ENCODE peak calls at places on chromosomes 5 and 9, in eight cellular contexts. B, T, E, F, H, V, N and C are unnamed samples.

GRCh38 chr5:14491505-14491904 is 90.1 kb upstream of the OTULINL start:
- DNase-seq in B (no peak), T (no peak), E (no peak), F (peak; percentile 75), H (no peak), V (no peak), N (no peak), C (no peak)

GRCh38 chr9:104746285-104746684 is 1.2 kb upstream of the NIPSNAP3A start:
- DNase-seq in B (no peak), T (no peak), E (no peak), F (no peak), H (no peak), V (no peak), N (no peak), C (no peak)

GRCh38 chr5:175693746-175694145 is 35.9 kb downstream of the HRH2 start:
- DNase-seq in B (no peak), T (no peak), E (no peak), F (no peak), H (no peak), V (no peak), N (no peak), C (no peak)

GRCh38 chr5:17061973-17062470 is 125.9 kb upstream of the MYO10 start:
- DNase-seq in B (no peak), T (no peak), E (no peak), F (no peak), H (no peak), V (no peak), N (no peak), C (no peak)

GRCh38 chr5:150298701-150299451 is 3.8 kb downstream of the ARSI start:
- DNase-seq in B (no peak), T (no peak), E (peak; percentile 66), F (peak; percentile 99), H (peak; percentile 81), V (no peak), N (no peak), C (no peak)

GRCh38 chr5:79689541-79690466 is at the start of gene CMYA5:
- DNase-seq in B (no peak), T (peak; percentile 76), E (no peak), F (peak; percentile 33), H (peak; percentile 74), V (no peak), N (peak; percentile 20), C (peak; percentile 3)

GRCh38 chr9:123239726-123240125 is 28.7 kb downstream of the STRBP start:
- DNase-seq in B (no peak), T (no peak), E (no peak), F (no peak), H (no peak), V (no peak), N (no peak), C (no peak)

GRCh38 chr9:8329561-8330283 is 530.1 kb upstream of the DMAC1 start:
- DNase-seq in B (no peak), T (no peak), E (no peak), F (no peak), H (no peak), V (no peak), N (peak; percentile 25), C (no peak)

GRCh38 chr5:126354857-126355731 is 68.1 kb upstream of the GRAMD2B start:
- DNase-seq in B (peak; percentile 16), T (no peak), E (no peak), F (no peak), H (no peak), V (no peak), N (no peak), C (no peak)

GRCh38 chr5:177086918-177087706 is 397 bp downstream of the FGFR4 start:
- DNase-seq in B (peak; percentile 60), T (no peak), E (no peak), F (no peak), H (no peak), V (peak; percentile 83), N (peak; percentile 91), C (peak; percentile 93)

GRCh38 chr5:176176231-176176630 is 62.0 kb upstream of the SIMC1 start:
- DNase-seq in B (no peak), T (no peak), E (no peak), F (no peak), H (no peak), V (no peak), N (no peak), C (no peak)

GRCh38 chr5:29944327-29944726 is 1249.2 kb upstream of the CDH6 start:
- DNase-seq in B (no peak), T (no peak), E (no peak), F (no peak), H (no peak), V (no peak), N (no peak), C (no peak)

DNA sequence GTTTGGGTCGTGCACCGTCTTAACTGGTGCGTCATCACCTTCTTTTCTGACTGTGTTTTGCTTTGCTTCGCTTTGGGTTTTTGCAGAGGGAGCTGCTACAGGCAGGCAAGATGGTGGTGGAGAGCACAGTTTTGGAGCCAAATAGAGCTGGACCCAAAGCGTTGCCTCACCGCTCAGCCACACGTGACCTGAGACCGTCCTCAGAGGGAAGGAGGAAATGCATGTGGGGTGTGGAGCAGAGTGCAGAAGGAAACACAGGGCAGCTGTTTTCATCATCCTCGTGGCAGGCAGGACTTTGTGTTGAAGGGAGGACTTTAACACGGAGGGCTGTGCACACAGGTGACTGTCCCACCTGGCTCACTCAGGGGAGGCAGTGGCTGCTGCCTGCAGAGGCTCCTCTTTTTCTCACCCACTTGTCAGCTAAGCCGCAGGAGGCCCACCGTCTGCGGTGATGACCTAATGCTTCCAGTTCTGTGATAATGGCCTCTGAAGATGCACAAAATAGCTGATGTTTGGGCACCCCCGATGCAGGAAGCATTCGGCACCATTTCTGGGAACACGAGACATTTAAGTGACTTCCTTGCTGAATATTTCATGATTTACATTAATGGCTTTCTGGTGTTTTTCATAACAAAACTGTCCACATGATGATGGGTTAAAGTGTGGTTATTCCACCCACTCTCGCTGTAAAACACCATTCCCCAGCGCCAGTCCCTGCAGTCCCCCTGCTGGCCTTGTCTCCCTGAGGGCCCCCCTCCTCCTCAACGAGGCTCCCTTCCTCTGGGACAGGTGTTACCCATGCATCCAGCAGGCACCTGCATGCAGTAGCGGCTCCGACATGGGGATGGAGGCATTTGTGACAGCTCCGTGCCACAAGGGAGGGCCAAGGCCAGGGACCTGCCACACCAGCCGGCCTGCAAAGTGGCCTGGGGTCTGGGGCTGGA is 12.4 kb upstream of the UBAC1 start:
- DNase-seq in B (no peak), T (no peak), E (no peak), F (no peak), H (no peak), V (no peak), N (no peak), C (no peak)
- H3K4me1 ChIP-seq in B (peaks cover 4% of the 10 kb centered on the region), T (no peaks in the 10 kb centered on the region), E (no peaks in the 10 kb centered on the region), F (peaks cover 8% of the 10 kb centered on the region), H (no peaks in the 10 kb centered on the region), V (no peaks in the 10 kb centered on the region), N (no peaks in the 10 kb centered on the region), C (no peaks in the 10 kb centered on the region)

GRCh38 chr5:135386096-135386495 is 12.9 kb downstream of the MACROH2A1 start:
- DNase-seq in B (no peak), T (no peak), E (no peak), F (peak; percentile 50), H (no peak), V (no peak), N (no peak), C (no peak)

GRCh38 chr5:135384898-135385297 is 14.1 kb downstream of the MACROH2A1 start:
- DNase-seq in B (no peak), T (no peak), E (no peak), F (no peak), H (no peak), V (no peak), N (no peak), C (no peak)

GRCh38 chr5:135383803-135384495 is 15.1 kb downstream of the MACROH2A1 start:
- DNase-seq in B (no peak), T (no peak), E (no peak), F (no peak), H (no peak), V (no peak), N (no peak), C (no peak)

GRCh38 chr5:135386886-135387628 is 12.0 kb downstream of the MACROH2A1 start:
- DNase-seq in B (no peak), T (no peak), E (no peak), F (peak; percentile 94), H (no peak), V (no peak), N (peak; percentile 82), C (peak; percentile 97)

GRCh38 chr5:135385576-135385975 is 13.5 kb downstream of the MACROH2A1 start:
- DNase-seq in B (no peak), T (no peak), E (no peak), F (no peak), H (no peak), V (no peak), N (no peak), C (no peak)
- H3K36me3 ChIP-seq in B (peaks cover 88% of the 10 kb centered on the region), T (no peaks in the 10 kb centered on the region), E (peaks cover 38% of the 10 kb centered on the region), F (peaks cover 46% of the 10 kb centered on the region), H (no peaks in the 10 kb centered on the region), V (no peaks in the 10 kb centered on the region), N (peaks cover 12% of the 10 kb centered on the region), C (peaks cover 6% of the 10 kb centered on the region)

GRCh38 chr5:11733185-11733839 is 170.9 kb downstream of the CTNND2 start:
- DNase-seq in B (no peak), T (no peak), E (no peak), F (no peak), H (no peak), V (no peak), N (no peak), C (no peak)
- H3K9me3 ChIP-seq in B (peaks cover 3% of the 10 kb centered on the region), T (no peaks in the 10 kb centered on the region), E (no peaks in the 10 kb centered on the region), F (peaks cover 6% of the 10 kb centered on the region), H (no peaks in the 10 kb centered on the region), V (no peaks in the 10 kb centered on the region), N (no peaks in the 10 kb centered on the region), C (no peaks in the 10 kb centered on the region)

GRCh38 chr5:173311818-173312585 is 16.2 kb downstream of the STC2 start:
- DNase-seq in B (no peak), T (no peak), E (no peak), F (no peak), H (no peak), V (no peak), N (no peak), C (no peak)

GRCh38 chr5:173310861-173311515 is 17.2 kb downstream of the STC2 start:
- DNase-seq in B (no peak), T (peak; percentile 83), E (no peak), F (peak; percentile 29), H (no peak), V (no peak), N (no peak), C (no peak)

GRCh38 chr5:173312821-173313220 is 15.4 kb downstream of the STC2 start:
- DNase-seq in B (no peak), T (no peak), E (no peak), F (no peak), H (no peak), V (no peak), N (no peak), C (no peak)

GRCh38 chr5:173314166-173314952 is 13.9 kb downstream of the STC2 start:
- DNase-seq in B (no peak), T (no peak), E (no peak), F (peak; percentile 41), H (no peak), V (no peak), N (no peak), C (no peak)

DNA sequence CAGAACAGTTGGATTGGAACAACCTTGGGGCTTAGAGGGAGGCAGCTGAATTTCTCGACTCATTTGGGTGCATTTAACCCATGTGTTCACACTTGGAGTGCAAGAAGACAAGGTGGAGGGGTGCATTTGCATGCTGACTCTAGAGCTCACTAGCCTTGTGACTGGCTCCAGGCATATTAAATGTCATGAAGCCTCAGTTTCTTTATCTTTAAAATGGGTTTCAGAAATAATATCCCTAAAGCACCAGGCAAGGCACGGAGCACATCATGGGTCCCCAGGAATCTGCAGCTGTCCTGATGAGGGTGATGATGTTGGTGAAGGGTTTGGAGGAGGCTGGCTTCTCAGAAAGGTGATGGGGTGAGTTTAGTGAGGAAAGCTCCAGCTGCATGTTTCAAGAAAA is 14.9 kb downstream of the STC2 start:
- DNase-seq in B (no peak), T (no peak), E (no peak), F (peak; percentile 14), H (no peak), V (no peak), N (no peak), C (no peak)
- H3K4me1 ChIP-seq in B (no peaks in the 10 kb centered on the region), T (peaks cover 18% of the 10 kb centered on the region), E (no peaks in the 10 kb centered on the region), F (peaks cover 31% of the 10 kb centered on the region), H (no peaks in the 10 kb centered on the region), V (peaks cover 3% of the 10 kb centered on the region), N (no peaks in the 10 kb centered on the region), C (no peaks in the 10 kb centered on the region)